ENCODE peak calls at places on chromosomes 16 and 17, in four cellular contexts. One of them, this sample, is unnamed.

GRCh38 chr16:87418216-87418615 is 26.1 kb downstream of the MAP1LC3B start:
- DNase-seq in heart left ventricle: no peak
- DNase-seq in substantia nigra: no peak
- DNase-seq in H7: no peak
- DNase-seq in this sample: no peak

GRCh38 chr17:67137860-67138259 is 93.5 kb downstream of the CACNG1 start:
- DNase-seq in heart left ventricle: no peak
- DNase-seq in substantia nigra: no peak
- DNase-seq in H7: no peak
- DNase-seq in this sample: no peak

GRCh38 chr17:78958556-78959191 is 21.0 kb downstream of the LGALS3BP start:
- DNase-seq in heart left ventricle: no peak
- DNase-seq in substantia nigra: no peak
- DNase-seq in H7: peak; percentile 19
- DNase-seq in this sample: peak; percentile 71

GRCh38 chr16:72649254-72649944 is 398.5 kb downstream of the ZFHX3 start:
- DNase-seq in heart left ventricle: no peak
- DNase-seq in substantia nigra: no peak
- DNase-seq in H7: no peak
- DNase-seq in this sample: no peak

GRCh38 chr17:6420173-6420641 is 14.7 kb downstream of the AIPL1 start:
- DNase-seq in heart left ventricle: no peak
- DNase-seq in substantia nigra: peak; percentile 14
- DNase-seq in H7: peak; percentile 81
- DNase-seq in this sample: peak; percentile 38

GRCh38 chr17:54117452-54117851 is 294.7 kb downstream of the KIF2B start:
- DNase-seq in heart left ventricle: no peak
- DNase-seq in substantia nigra: no peak
- DNase-seq in H7: no peak
- DNase-seq in this sample: no peak

GRCh38 chr17:58412910-58413630 is 4.3 kb downstream of the RNF43 start:
- DNase-seq in heart left ventricle: no peak
- DNase-seq in substantia nigra: no peak
- DNase-seq in H7: no peak
- DNase-seq in this sample: no peak

GRCh38 chr16:66871840-66872239 is 8.5 kb upstream of the PDP2 start:
- DNase-seq in heart left ventricle: no peak
- DNase-seq in substantia nigra: no peak
- DNase-seq in H7: no peak
- DNase-seq in this sample: no peak

GRCh38 chr16:81265658-81266451 is 27.4 kb downstream of the BCO1 start:
- DNase-seq in heart left ventricle: peak; percentile 88
- DNase-seq in substantia nigra: peak; percentile 48
- DNase-seq in H7: no peak
- DNase-seq in this sample: no peak

GRCh38 chr16:70777496-70777895 is 23.5 kb downstream of the VAC14 start:
- DNase-seq in heart left ventricle: no peak
- DNase-seq in substantia nigra: no peak
- DNase-seq in H7: no peak
- DNase-seq in this sample: no peak

GRCh38 chr17:80891096-80892018 is 100.3 kb upstream of the CHMP6 start:
- DNase-seq in heart left ventricle: no peak
- DNase-seq in substantia nigra: no peak
- DNase-seq in H7: no peak
- DNase-seq in this sample: peak; percentile 91

GRCh38 chr17:21286066-21286770 is 1.7 kb downstream of the MAP2K3 start:
- DNase-seq in heart left ventricle: peak; percentile 96
- DNase-seq in substantia nigra: peak; percentile 59
- DNase-seq in H7: peak; percentile 55
- DNase-seq in this sample: peak; percentile 97

GRCh38 chr16:82999711-83000110 is 372.9 kb downstream of the CDH13 start:
- DNase-seq in heart left ventricle: no peak
- DNase-seq in substantia nigra: no peak
- DNase-seq in H7: no peak
- DNase-seq in this sample: no peak

GRCh38 chr16:67400901-67401300 is 7.6 kb upstream of the TPPP3 start:
- DNase-seq in heart left ventricle: no peak
- DNase-seq in substantia nigra: no peak
- DNase-seq in H7: peak; percentile 42
- DNase-seq in this sample: no peak

This sample was measured in A549.